ENCODE peak calls at places on chromosomes 6 and 20, in nine cellular contexts. One of them, this sample, is unnamed.

GRCh38 chr20:40591104-40591503 is 97.9 kb downstream of the MAFB start:
- DNase-seq in cardiac muscle cell: no peak
- DNase-seq in spleen: no peak
- DNase-seq in ovary: no peak
- DNase-seq in esophagus muscularis mucosa: no peak
- DNase-seq in mammary epithelial cell: peak
- DNase-seq in endothelial cell: no peak
- DNase-seq in foreskin fibroblast: no peak
- DNase-seq in heart left ventricle: no peak
- DNase-seq in this sample: no peak

GRCh38 chr6:137638926-137639706 is 144.9 kb upstream of the OLIG3 start:
- DNase-seq in spleen: no peak
- DNase-seq in esophagus muscularis mucosa: no peak
- DNase-seq in heart left ventricle: no peak
- DNase-seq in foreskin fibroblast: no peak
- DNase-seq in mammary epithelial cell: no peak
- DNase-seq in ovary: no peak
- DNase-seq in endothelial cell: no peak
- DNase-seq in cardiac muscle cell: no peak
- DNase-seq in this sample: no peak

GRCh38 chr6:167750956-167751358 is 75.8 kb upstream of the AFDN start:
- DNase-seq in mammary epithelial cell: peak
- DNase-seq in endothelial cell: no peak
- DNase-seq in cardiac muscle cell: no peak
- DNase-seq in spleen: peak
- DNase-seq in heart left ventricle: no peak
- DNase-seq in esophagus muscularis mucosa: no peak
- DNase-seq in foreskin fibroblast: no peak
- DNase-seq in ovary: no peak
- DNase-seq in this sample: no peak

GRCh38 chr6:80608881-80609280 is 502.4 kb downstream of the BCKDHB start:
- DNase-seq in heart left ventricle: no peak
- DNase-seq in spleen: no peak
- DNase-seq in foreskin fibroblast: no peak
- DNase-seq in mammary epithelial cell: no peak
- DNase-seq in ovary: no peak
- DNase-seq in endothelial cell: no peak
- DNase-seq in cardiac muscle cell: peak
- DNase-seq in esophagus muscularis mucosa: no peak
- DNase-seq in this sample: no peak

GRCh38 chr20:33668087-33668790 is 1.5 kb downstream of the ACTL10 start:
- DNase-seq in endothelial cell: peak
- DNase-seq in heart left ventricle: peak
- DNase-seq in cardiac muscle cell: no peak
- DNase-seq in esophagus muscularis mucosa: peak
- DNase-seq in ovary: no peak
- DNase-seq in spleen: peak
- DNase-seq in foreskin fibroblast: no peak
- DNase-seq in mammary epithelial cell: no peak
- DNase-seq in this sample: no peak

GRCh38 chr6:101608724-101609123 is 215.2 kb downstream of the GRIK2 start:
- DNase-seq in endothelial cell: no peak
- DNase-seq in foreskin fibroblast: no peak
- DNase-seq in esophagus muscularis mucosa: no peak
- DNase-seq in heart left ventricle: no peak
- DNase-seq in spleen: no peak
- DNase-seq in mammary epithelial cell: no peak
- DNase-seq in cardiac muscle cell: no peak
- DNase-seq in ovary: no peak
- DNase-seq in this sample: no peak

GRCh38 chr6:34138924-34139323 is 7.0 kb downstream of the GRM4 start:
- DNase-seq in endothelial cell: no peak
- DNase-seq in mammary epithelial cell: no peak
- DNase-seq in foreskin fibroblast: no peak
- DNase-seq in heart left ventricle: no peak
- DNase-seq in esophagus muscularis mucosa: no peak
- DNase-seq in ovary: no peak
- DNase-seq in spleen: no peak
- DNase-seq in cardiac muscle cell: no peak
- DNase-seq in this sample: no peak

GRCh38 chr20:52457826-52458225 is 266.2 kb upstream of the ZFP64 start:
- DNase-seq in mammary epithelial cell: no peak
- DNase-seq in esophagus muscularis mucosa: no peak
- DNase-seq in spleen: no peak
- DNase-seq in foreskin fibroblast: no peak
- DNase-seq in endothelial cell: no peak
- DNase-seq in heart left ventricle: no peak
- DNase-seq in ovary: no peak
- DNase-seq in cardiac muscle cell: no peak
- DNase-seq in this sample: no peak

GRCh38 chr20:17223553-17223952 is 3.3 kb upstream of the PCSK2 start:
- DNase-seq in foreskin fibroblast: no peak
- DNase-seq in spleen: no peak
- DNase-seq in esophagus muscularis mucosa: no peak
- DNase-seq in heart left ventricle: no peak
- DNase-seq in mammary epithelial cell: no peak
- DNase-seq in ovary: no peak
- DNase-seq in cardiac muscle cell: no peak
- DNase-seq in endothelial cell: no peak
- DNase-seq in this sample: no peak

GRCh38 chr20:8943638-8944037 is 125.2 kb upstream of the PLCB4 start:
- DNase-seq in cardiac muscle cell: no peak
- DNase-seq in mammary epithelial cell: no peak
- DNase-seq in foreskin fibroblast: no peak
- DNase-seq in ovary: no peak
- DNase-seq in endothelial cell: no peak
- DNase-seq in esophagus muscularis mucosa: no peak
- DNase-seq in heart left ventricle: no peak
- DNase-seq in spleen: no peak
- DNase-seq in this sample: no peak

GRCh38 chr20:62245911-62246280 is 7.6 kb downstream of the OSBPL2 start:
- DNase-seq in esophagus muscularis mucosa: no peak
- DNase-seq in foreskin fibroblast: no peak
- DNase-seq in heart left ventricle: no peak
- DNase-seq in cardiac muscle cell: no peak
- DNase-seq in spleen: no peak
- DNase-seq in ovary: no peak
- DNase-seq in mammary epithelial cell: no peak
- DNase-seq in endothelial cell: no peak
- DNase-seq in this sample: no peak

GRCh38 chr20:50689864-50690263 is 1.5 kb downstream of the RIPOR3 start:
- DNase-seq in mammary epithelial cell: no peak
- DNase-seq in esophagus muscularis mucosa: no peak
- DNase-seq in foreskin fibroblast: peak
- DNase-seq in spleen: no peak
- DNase-seq in ovary: no peak
- DNase-seq in cardiac muscle cell: peak
- DNase-seq in heart left ventricle: no peak
- DNase-seq in endothelial cell: no peak
- DNase-seq in this sample: peak

GRCh38 chr6:70281923-70282902 is 20.7 kb downstream of the COL9A1 start:
- DNase-seq in endothelial cell: peak
- DNase-seq in ovary: no peak
- DNase-seq in cardiac muscle cell: peak
- DNase-seq in heart left ventricle: peak
- DNase-seq in mammary epithelial cell: no peak
- DNase-seq in foreskin fibroblast: no peak
- DNase-seq in spleen: peak
- DNase-seq in esophagus muscularis mucosa: no peak
- DNase-seq in this sample: no peak

DNA sequence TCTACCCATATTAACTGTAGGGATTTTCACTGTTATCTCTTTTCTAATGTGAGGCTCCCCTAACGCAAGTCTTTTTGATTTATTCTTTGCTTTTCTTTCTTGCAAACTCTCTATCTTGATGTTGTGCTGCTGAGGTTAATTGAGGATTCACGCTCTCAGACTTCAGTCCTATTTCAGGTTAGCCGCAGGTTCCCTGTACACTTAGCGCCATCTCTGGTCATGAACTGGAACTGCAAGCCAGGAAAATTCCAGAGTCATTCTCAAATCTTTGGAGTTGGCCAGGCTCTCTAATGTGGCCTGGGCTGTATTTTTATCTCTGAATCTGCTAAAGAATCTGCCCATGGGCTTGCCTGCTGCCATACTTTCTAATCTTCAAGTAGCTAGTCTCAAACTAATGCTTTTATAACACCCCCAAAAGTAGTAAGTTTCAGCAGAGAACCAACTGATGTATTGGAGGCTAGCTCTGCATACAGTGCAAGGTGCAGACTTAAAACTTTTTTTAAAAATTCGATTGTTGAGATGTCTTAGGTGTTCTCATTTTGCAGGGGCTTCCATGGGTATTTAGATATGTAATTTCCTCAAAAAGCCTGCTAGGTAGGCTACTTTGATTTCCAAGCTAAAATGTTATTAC is 91.1 kb upstream of the OPRM1 start:
- DNase-seq in endothelial cell: peak
- DNase-seq in esophagus muscularis mucosa: no peak
- DNase-seq in foreskin fibroblast: no peak
- DNase-seq in ovary: no peak
- DNase-seq in heart left ventricle: no peak
- DNase-seq in mammary epithelial cell: peak
- DNase-seq in cardiac muscle cell: peak
- DNase-seq in spleen: no peak
- DNase-seq in this sample: no peak
- TF ChIP-seq CTCF in endothelial cell: peak
- TF ChIP-seq CTCF in esophagus muscularis mucosa: peak
- TF ChIP-seq CTCF in foreskin fibroblast: peak
- TF ChIP-seq CTCF in ovary: no peak
- TF ChIP-seq CTCF in heart left ventricle: peak
- TF ChIP-seq CTCF in mammary epithelial cell: peak
- TF ChIP-seq CTCF in cardiac muscle cell: peak
- TF ChIP-seq CTCF in spleen: peak
- TF ChIP-seq CTCF in this sample: peak

GRCh38 chr6:52285174-52286068 is 879 bp upstream of the MCM3 start:
- DNase-seq in foreskin fibroblast: peak
- DNase-seq in mammary epithelial cell: no peak
- DNase-seq in endothelial cell: no peak
- DNase-seq in spleen: no peak
- DNase-seq in cardiac muscle cell: peak
- DNase-seq in esophagus muscularis mucosa: no peak
- DNase-seq in heart left ventricle: no peak
- DNase-seq in ovary: no peak
- DNase-seq in this sample: no peak
- TF ChIP-seq CTCF in foreskin fibroblast: no peak
- TF ChIP-seq CTCF in mammary epithelial cell: no peak
- TF ChIP-seq CTCF in endothelial cell: no peak
- TF ChIP-seq CTCF in spleen: peak
- TF ChIP-seq CTCF in cardiac muscle cell: peak
- TF ChIP-seq CTCF in esophagus muscularis mucosa: peak
- TF ChIP-seq CTCF in heart left ventricle: peak
- TF ChIP-seq CTCF in ovary: peak
- TF ChIP-seq CTCF in this sample: no peak

GRCh38 chr20:56995157-56995556 is 271.3 kb downstream of the BMP7 start:
- DNase-seq in heart left ventricle: no peak
- DNase-seq in endothelial cell: no peak
- DNase-seq in foreskin fibroblast: no peak
- DNase-seq in mammary epithelial cell: no peak
- DNase-seq in esophagus muscularis mucosa: no peak
- DNase-seq in ovary: no peak
- DNase-seq in cardiac muscle cell: no peak
- DNase-seq in spleen: no peak
- DNase-seq in this sample: no peak

GRCh38 chr20:56993020-56993419 is 273.4 kb downstream of the BMP7 start:
- DNase-seq in spleen: no peak
- DNase-seq in cardiac muscle cell: no peak
- DNase-seq in mammary epithelial cell: no peak
- DNase-seq in esophagus muscularis mucosa: no peak
- DNase-seq in ovary: no peak
- DNase-seq in heart left ventricle: no peak
- DNase-seq in foreskin fibroblast: no peak
- DNase-seq in endothelial cell: no peak
- DNase-seq in this sample: no peak

GRCh38 chr20:56996533-56996932 is 269.9 kb downstream of the BMP7 start:
- DNase-seq in esophagus muscularis mucosa: no peak
- DNase-seq in foreskin fibroblast: no peak
- DNase-seq in spleen: no peak
- DNase-seq in heart left ventricle: no peak
- DNase-seq in cardiac muscle cell: no peak
- DNase-seq in endothelial cell: no peak
- DNase-seq in ovary: no peak
- DNase-seq in mammary epithelial cell: no peak
- DNase-seq in this sample: no peak

GRCh38 chr20:56994006-56994405 is 272.4 kb downstream of the BMP7 start:
- DNase-seq in cardiac muscle cell: no peak
- DNase-seq in foreskin fibroblast: no peak
- DNase-seq in endothelial cell: no peak
- DNase-seq in heart left ventricle: no peak
- DNase-seq in esophagus muscularis mucosa: no peak
- DNase-seq in spleen: no peak
- DNase-seq in mammary epithelial cell: no peak
- DNase-seq in ovary: no peak
- DNase-seq in this sample: no peak

GRCh38 chr20:56995635-56996075 is 270.8 kb downstream of the BMP7 start:
- DNase-seq in mammary epithelial cell: peak
- DNase-seq in spleen: no peak
- DNase-seq in esophagus muscularis mucosa: no peak
- DNase-seq in cardiac muscle cell: peak
- DNase-seq in foreskin fibroblast: no peak
- DNase-seq in ovary: no peak
- DNase-seq in endothelial cell: peak
- DNase-seq in heart left ventricle: no peak
- DNase-seq in this sample: no peak
- TF ChIP-seq CTCF in mammary epithelial cell: peak
- TF ChIP-seq CTCF in spleen: no peak
- TF ChIP-seq CTCF in esophagus muscularis mucosa: peak
- TF ChIP-seq CTCF in cardiac muscle cell: peak
- TF ChIP-seq CTCF in foreskin fibroblast: peak
- TF ChIP-seq CTCF in ovary: no peak
- TF ChIP-seq CTCF in endothelial cell: peak
- TF ChIP-seq CTCF in heart left ventricle: no peak
- TF ChIP-seq CTCF in this sample: peak

DNA sequence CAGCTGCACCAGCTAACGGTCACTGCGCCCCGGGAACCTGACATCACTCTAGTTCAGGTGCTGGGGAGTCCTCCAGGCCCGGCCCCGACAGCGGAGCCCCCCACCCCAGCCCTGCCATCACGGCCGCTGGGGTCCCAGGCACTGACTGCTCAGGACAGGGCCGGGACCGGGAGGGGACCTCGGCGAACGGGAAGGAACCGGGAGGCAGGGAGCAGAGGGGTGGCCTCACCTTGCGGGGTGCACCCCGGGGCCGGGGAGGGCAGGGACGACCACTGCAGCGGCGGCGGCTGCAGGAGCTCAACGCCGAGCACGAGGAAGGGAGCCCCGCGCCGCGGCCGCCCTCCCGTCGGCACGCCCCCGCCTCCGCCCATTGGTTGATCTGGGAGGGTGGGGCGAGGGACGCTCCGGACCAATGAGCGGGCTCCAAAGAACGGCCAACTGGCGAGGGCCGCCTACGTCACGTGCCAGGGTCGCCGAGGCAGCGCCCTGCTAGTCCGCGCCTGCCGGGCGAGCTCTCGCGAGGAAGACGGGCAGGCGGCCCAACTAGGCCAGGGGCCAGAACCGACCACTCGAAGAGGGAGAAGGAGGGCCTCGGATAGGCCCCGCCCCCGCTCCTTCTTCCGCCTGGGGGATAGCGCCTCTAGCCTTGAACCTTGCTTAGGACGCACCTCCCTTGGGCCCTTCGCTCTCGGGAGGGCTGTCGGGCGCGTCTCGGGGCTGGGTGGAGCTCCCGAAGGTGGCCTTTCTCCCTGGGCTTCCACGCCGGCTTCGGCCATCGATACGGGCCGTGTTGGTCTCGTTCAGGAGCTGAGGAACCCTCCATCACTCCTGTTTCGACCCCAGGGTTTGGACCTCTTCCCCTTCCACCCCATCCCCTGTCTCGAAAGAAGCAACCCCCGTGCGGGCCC is at the start of gene ADISSP:
- DNase-seq in cardiac muscle cell: peak
- DNase-seq in foreskin fibroblast: peak
- DNase-seq in endothelial cell: peak
- DNase-seq in spleen: peak
- DNase-seq in mammary epithelial cell: peak
- DNase-seq in esophagus muscularis mucosa: peak
- DNase-seq in ovary: peak
- DNase-seq in heart left ventricle: peak
- DNase-seq in this sample: peak
- TF ChIP-seq CTCF in cardiac muscle cell: peak
- TF ChIP-seq CTCF in foreskin fibroblast: no peak
- TF ChIP-seq CTCF in endothelial cell: no peak
- TF ChIP-seq CTCF in spleen: no peak
- TF ChIP-seq CTCF in mammary epithelial cell: no peak
- TF ChIP-seq CTCF in esophagus muscularis mucosa: peak
- TF ChIP-seq CTCF in ovary: no peak
- TF ChIP-seq CTCF in heart left ventricle: no peak
- TF ChIP-seq CTCF in this sample: peak

This sample was measured in psoas muscle.